ENCODE peak calls at places on chromosomes 4 and X, in nine cellular contexts. G, X, H, S, K, U, Z, R and Q are unnamed samples.

GRCh38 chr4:6538586-6538985 is 36.4 kb upstream of the MAN2B2 start:
- DNase-seq in G (no peak), X (no peak), H (no peak), S (no peak), K (no peak), U (no peak), Z (no peak), R (no peak), Q (no peak)

GRCh38 chrX:153561337-153561736 is 37.6 kb downstream of the CCNQ start:
- DNase-seq in G (no peak), X (no peak), H (no peak), S (no peak), K (no peak), U (no peak), Z (no peak), R (no peak), Q (no peak)

GRCh38 chrX:11382935-11383334 is 89.7 kb downstream of the AMELX start:
- DNase-seq in G (no peak), X (no peak), H (no peak), S (no peak), K (no peak), U (no peak), Z (no peak), R (no peak), Q (no peak)

GRCh38 chrX:69185886-69186285 is 20.6 kb upstream of the PJA1 start:
- DNase-seq in G (no peak), X (no peak), H (no peak), S (no peak), K (no peak), U (no peak), Z (no peak), R (no peak), Q (no peak)

GRCh38 chr4:48173055-48173991 is 39.3 kb upstream of the TXK start:
- DNase-seq in G (peak), X (no peak), H (no peak), S (no peak), K (no peak), U (no peak), Z (no peak), R (no peak), Q (no peak)

GRCh38 chr4:156575430-156576073 is 396.0 kb downstream of the PDGFC start:
- DNase-seq in G (no peak), X (no peak), H (no peak), S (no peak), K (no peak), U (no peak), Z (no peak), R (no peak), Q (no peak)

GRCh38 chr4:104752337-104752736 is 257.6 kb upstream of the CXXC4 start:
- DNase-seq in G (peak), X (no peak), H (no peak), S (peak), K (no peak), U (no peak), Z (no peak), R (no peak), Q (no peak)

GRCh38 chr4:65865489-65865888 is 195.2 kb upstream of the EPHA5 start:
- DNase-seq in G (no peak), X (peak), H (no peak), S (no peak), K (no peak), U (no peak), Z (no peak), R (no peak), Q (no peak)

GRCh38 chr4:158809611-158810486 is 41.0 kb downstream of the FNIP2 start:
- DNase-seq in G (peak), X (no peak), H (no peak), S (peak), K (no peak), U (no peak), Z (no peak), R (peak), Q (no peak)

GRCh38 chr4:10371869-10372471 is 85.3 kb downstream of the ZNF518B start:
- DNase-seq in G (no peak), X (no peak), H (no peak), S (no peak), K (no peak), U (no peak), Z (no peak), R (no peak), Q (no peak)

GRCh38 chr4:140604544-140604943 is 35.8 kb upstream of the UCP1 start:
- DNase-seq in G (no peak), X (no peak), H (no peak), S (no peak), K (no peak), U (no peak), Z (no peak), R (no peak), Q (no peak)

GRCh38 chrX:49165901-49166881 is 3.6 kb downstream of the MAGIX start:
- DNase-seq in G (peak), X (peak), H (no peak), S (peak), K (peak), U (peak), Z (peak), R (peak), Q (no peak)

GRCh38 chr4:82519072-82519471 is 42.7 kb downstream of the TMEM150C start:
- DNase-seq in G (no peak), X (no peak), H (no peak), S (no peak), K (no peak), U (no peak), Z (no peak), R (no peak), Q (no peak)

GRCh38 chr4:77635246-77635645 is 29.6 kb downstream of the CXCL13 start:
- DNase-seq in G (no peak), X (no peak), H (no peak), S (no peak), K (no peak), U (no peak), Z (no peak), R (no peak), Q (no peak)

GRCh38 chr4:82715731-82716617 is 82.6 kb downstream of the SCD5 start:
- DNase-seq in G (no peak), X (no peak), H (no peak), S (no peak), K (no peak), U (no peak), Z (no peak), R (no peak), Q (no peak)

GRCh38 chr4:87078987-87079469 is 141.4 kb downstream of the KLHL8 start:
- DNase-seq in G (no peak), X (no peak), H (no peak), S (no peak), K (peak), U (no peak), Z (no peak), R (no peak), Q (no peak)

GRCh38 chrX:45912316-45912715 is 632.9 kb downstream of the ZNF674 start:
- DNase-seq in G (no peak), X (no peak), H (no peak), S (no peak), K (no peak), U (no peak), Z (no peak), R (no peak), Q (no peak)

GRCh38 chrX:70998402-70999027 is 67.6 kb upstream of the SLC7A3 start:
- DNase-seq in G (no peak), X (peak), H (no peak), S (no peak), K (no peak), U (peak), Z (no peak), R (no peak), Q (no peak)

GRCh38 chrX:19875051-19875432 is 12.4 kb downstream of the SH3KBP1 start:
- DNase-seq in G (no peak), X (no peak), H (no peak), S (no peak), K (no peak), U (no peak), Z (no peak), R (no peak), Q (no peak)

GRCh38 chrX:41397228-41397627 is 49.9 kb upstream of the NYX start:
- DNase-seq in G (no peak), X (no peak), H (no peak), S (no peak), K (no peak), U (no peak), Z (no peak), R (no peak), Q (no peak)

GRCh38 chr4:45475490-45475889 is 648.4 kb downstream of the GABRG1 start:
- DNase-seq in G (no peak), X (no peak), H (no peak), S (no peak), K (no peak), U (no peak), Z (no peak), R (no peak), Q (no peak)

GRCh38 chrX:142233400-142233799 is 28.3 kb upstream of the MAGEC2 start:
- DNase-seq in G (no peak), X (no peak), H (no peak), S (no peak), K (no peak), U (no peak), Z (no peak), R (no peak), Q (no peak)

GRCh38 chr4:122758033-122758432 is 25.5 kb downstream of the BBS12 start:
- DNase-seq in G (peak), X (no peak), H (no peak), S (peak), K (no peak), U (no peak), Z (no peak), R (peak), Q (no peak)

GRCh38 chr4:99693164-99693563 is 35.5 kb upstream of the C4orf54 start:
- DNase-seq in G (no peak), X (no peak), H (no peak), S (no peak), K (no peak), U (no peak), Z (no peak), R (no peak), Q (no peak)
- TF ChIP-seq CTCF in G (no peak), X (no peak), H (no peak), S (no peak), K (no peak), U (no peak), Z (no peak), R (no peak), Q (no peak)

GRCh38 chr4:1910643-1911042 is 39.5 kb downstream of the NSD2 start:
- DNase-seq in G (no peak), X (peak), H (no peak), S (peak), K (no peak), U (no peak), Z (peak), R (peak), Q (no peak)
- TF ChIP-seq CTCF in G (peak), X (peak), H (peak), S (peak), K (no peak), U (no peak), Z (no peak), R (peak), Q (peak)

GRCh38 chrX:103439161-103439560 is 62.8 kb downstream of the BEX3 start:
- DNase-seq in G (no peak), X (no peak), H (no peak), S (no peak), K (no peak), U (no peak), Z (no peak), R (no peak), Q (no peak)
- TF ChIP-seq CTCF in G (no peak), X (no peak), H (no peak), S (no peak), K (no peak), U (no peak), Z (no peak), R (no peak), Q (no peak)

GRCh38 chrX:149527705-149528104 is 13.1 kb upstream of the EOLA1 start:
- DNase-seq in G (no peak), X (no peak), H (no peak), S (peak), K (no peak), U (no peak), Z (no peak), R (no peak), Q (no peak)
- TF ChIP-seq CTCF in G (peak), X (peak), H (peak), S (peak), K (peak), U (peak), Z (no peak), R (peak), Q (peak)

GRCh38 chr4:176034498-176034897 is 31.1 kb upstream of the WDR17 start:
- DNase-seq in G (no peak), X (peak), H (no peak), S (peak), K (no peak), U (no peak), Z (no peak), R (no peak), Q (no peak)
- TF ChIP-seq CTCF in G (peak), X (peak), H (peak), S (peak), K (no peak), U (peak), Z (no peak), R (no peak), Q (peak)

GRCh38 chrX:103913356-103914020 is 48.9 kb upstream of the TMSB15B start:
- DNase-seq in G (no peak), X (no peak), H (no peak), S (no peak), K (no peak), U (no peak), Z (no peak), R (no peak), Q (no peak)

GRCh38 chrX:103918050-103918449 is 44.4 kb upstream of the TMSB15B start:
- DNase-seq in G (peak), X (peak), H (no peak), S (peak), K (peak), U (peak), Z (peak), R (peak), Q (no peak)

GRCh38 chrX:103918584-103919335 is 43.7 kb upstream of the TMSB15B start:
- DNase-seq in G (peak), X (peak), H (no peak), S (peak), K (peak), U (peak), Z (peak), R (peak), Q (no peak)

GRCh38 chrX:103919336-103919682 is 43.1 kb upstream of the TMSB15B start:
- DNase-seq in G (peak), X (no peak), H (no peak), S (peak), K (no peak), U (peak), Z (no peak), R (peak), Q (no peak)
- TF ChIP-seq CTCF in G (no peak), X (peak), H (peak), S (peak), K (no peak), U (peak), Z (no peak), R (peak), Q (no peak)

GRCh38 chrX:130144509-130144908 is 21.1 kb downstream of the AIFM1 start:
- DNase-seq in G (no peak), X (no peak), H (no peak), S (no peak), K (no peak), U (no peak), Z (no peak), R (no peak), Q (no peak)
- TF ChIP-seq CTCF in G (no peak), X (no peak), H (peak), S (no peak), K (no peak), U (no peak), Z (no peak), R (no peak), Q (peak)